ENCODE peak calls at places on chromosomes 7 and 10, in nine cellular contexts. E is lower lobe of right lung; C is SW 1271; J is stimulated activated CD4-positive, alpha-beta T cell treated with anti-CD3 and anti-CD28 coated beads, Interleukin-2, amount 100 ng/mL, for 4 hours; P is activated CD4-positive, alpha-beta T cell treated with anti-CD3 and anti-CD28 coated beads for 36 hours; B is stimulated activated naive CD8-positive, alpha-beta T cell treated with anti-CD3 and anti-CD28 coated beads, Interleukin-15, Interleukin-2, amounts not matched to agents 100 U/mL and 50 U/mL, for 24 hours; S is activated CD4-positive, CD25-positive, alpha-beta regulatory T cell; M is retina; Z is iris pigment epithelial cell. Y is an unnamed sample.

GRCh38 chr10:103668351-103669242 is 175.1 kb downstream of the NEURL1 start:
- DNase-seq in S (no peak), M (peak; percentile 73), J (no peak), E (peak; percentile 74), C (no peak), B (no peak), P (peak; percentile 29), Z (peak; percentile 55), Y (no peak)

GRCh38 chr7:78563186-78563585 is 764.6 kb downstream of the PHTF2 start:
- DNase-seq in M (no peak), P (no peak), J (no peak), S (no peak), B (no peak), C (no peak), E (no peak), Z (no peak), Y (peak; percentile 60)

GRCh38 chr10:11414314-11415038 is 197.0 kb downstream of the USP6NL start:
- DNase-seq in C (no peak), E (no peak), B (no peak), P (no peak), Z (no peak), J (no peak), M (no peak), S (no peak), Y (peak; percentile 22)

GRCh38 chr7:100888988-100889760 is at the start of gene UFSP1:
- DNase-seq in B (peak; percentile 23), Z (peak; percentile 11), P (peak; percentile 37), E (no peak), M (peak; percentile 93), J (no peak), C (no peak), S (no peak), Y (no peak)

GRCh38 chr7:27243340-27244163 is 950 bp downstream of the EVX1 start:
- DNase-seq in B (no peak), Z (no peak), E (no peak), M (peak; percentile 55), C (no peak), S (no peak), J (no peak), P (no peak), Y (peak; percentile 81)

GRCh38 chr10:99341860-99342517 is 12.8 kb downstream of the CNNM1 start:
- DNase-seq in Z (no peak), B (no peak), M (no peak), C (no peak), E (no peak), P (no peak), S (no peak), J (no peak), Y (no peak)

GRCh38 chr7:84123903-84124573 is 70.6 kb downstream of the SEMA3A start:
- DNase-seq in S (no peak), J (no peak), B (no peak), E (no peak), P (no peak), M (no peak), Z (peak; percentile 68), C (peak; percentile 29), Y (no peak)

GRCh38 chr10:89079991-89080390 is 89.4 kb downstream of the FAS start:
- DNase-seq in M (no peak), S (no peak), P (no peak), E (no peak), B (no peak), C (no peak), J (no peak), Z (no peak), Y (no peak)

GRCh38 chr7:28684729-28685211 is 272.5 kb downstream of the CREB5 start:
- DNase-seq in C (no peak), J (no peak), B (peak; percentile 5), P (no peak), S (no peak), Z (no peak), E (no peak), M (no peak), Y (no peak)

GRCh38 chr10:20909801-20910200 is 12.7 kb upstream of the NEBL start:
- DNase-seq in J (no peak), S (no peak), C (no peak), B (no peak), E (no peak), P (no peak), Z (no peak), M (no peak), Y (no peak)

GRCh38 chr7:159034988-159035387 is 109.7 kb downstream of the VIPR2 start:
- DNase-seq in S (no peak), P (no peak), C (no peak), M (no peak), B (no peak), J (no peak), E (no peak), Z (no peak), Y (no peak)

GRCh38 chr7:54988516-54988915 is 30.3 kb upstream of the EGFR start:
- DNase-seq in M (no peak), S (no peak), B (no peak), C (no peak), J (no peak), P (no peak), Z (no peak), E (no peak), Y (no peak)

GRCh38 chr7:423312-424260 is 96.1 kb downstream of the PDGFA start:
- DNase-seq in M (no peak), J (no peak), Z (no peak), B (no peak), S (no peak), E (peak; percentile 14), P (no peak), C (no peak), Y (no peak)

GRCh38 chr10:77641788-77642397 is 4.3 kb upstream of the KCNMA1 start:
- DNase-seq in S (peak; percentile 7), B (peak; percentile 62), C (peak; percentile 72), P (peak; percentile 69), M (peak; percentile 71), J (peak; percentile 23), Z (peak; percentile 73), E (no peak), Y (peak; percentile 78)

GRCh38 chr7:117675519-117676137 is 195.8 kb downstream of the CFTR start:
- DNase-seq in J (no peak), E (no peak), P (no peak), Z (no peak), M (peak; percentile 4), C (no peak), S (no peak), B (no peak), Y (no peak)

GRCh38 chr10:30619966-30620365 is 9.6 kb downstream of the LYZL2 start:
- DNase-seq in Z (no peak), M (no peak), S (no peak), B (no peak), C (no peak), P (no peak), J (no peak), E (no peak), Y (no peak)

GRCh38 chr7:104791065-104791464 is 222.9 kb upstream of the KMT2E start:
- DNase-seq in P (no peak), M (peak; percentile 41), S (no peak), Z (no peak), C (no peak), J (no peak), B (no peak), E (no peak), Y (no peak)

GRCh38 chr7:26029911-26030310 is 122.1 kb upstream of the NFE2L3 start:
- DNase-seq in S (no peak), E (no peak), M (no peak), J (no peak), P (no peak), Z (no peak), B (no peak), C (no peak), Y (no peak)

GRCh38 chr10:104350146-104350635 is 3.4 kb upstream of the CFAP58 start:
- DNase-seq in E (no peak), Z (peak; percentile 81), J (no peak), P (peak; percentile 46), M (peak; percentile 68), B (no peak), C (peak; percentile 54), S (no peak), Y (peak; percentile 50)

GRCh38 chr7:102063736-102064135 is 222.9 kb upstream of the SH2B2 start:
- DNase-seq in P (no peak), B (no peak), J (no peak), Z (peak; percentile 54), M (no peak), C (peak; percentile 15), S (no peak), E (peak; percentile 56), Y (peak; percentile 95)

GRCh38 chr10:44390585-44391072 is 5.7 kb upstream of the CXCL12 start:
- DNase-seq in C (no peak), P (no peak), J (no peak), E (no peak), Z (no peak), M (peak; percentile 32), S (no peak), B (no peak), Y (peak; percentile 28)

GRCh38 chr7:114502454-114503254 is 88.0 kb downstream of the FOXP2 start:
- DNase-seq in P (no peak), B (no peak), J (no peak), C (no peak), M (peak; percentile 3), Z (peak; percentile 47), S (no peak), E (no peak), Y (no peak)

GRCh38 chr7:499853-500485 is 19.7 kb downstream of the PDGFA start:
- DNase-seq in J (no peak), E (peak; percentile 46), C (no peak), B (no peak), P (no peak), Z (no peak), M (no peak), S (no peak), Y (no peak)

GRCh38 chr7:139675127-139676110 is 102.4 kb downstream of the HIPK2 start:
- DNase-seq in C (no peak), B (no peak), E (no peak), M (no peak), Z (no peak), J (no peak), S (no peak), P (no peak), Y (no peak)

GRCh38 chr7:116782177-116782711 is 80.1 kb upstream of the CAPZA2 start:
- DNase-seq in M (peak; percentile 45), J (no peak), P (no peak), Z (peak; percentile 82), C (no peak), S (no peak), B (no peak), E (no peak), Y (peak; percentile 64)

GRCh38 chr7:102152672-102153585 is 133.7 kb upstream of the SH2B2 start:
- DNase-seq in C (peak; percentile 14), P (no peak), Z (peak; percentile 62), E (no peak), M (peak; percentile 24), J (no peak), B (no peak), S (no peak), Y (peak; percentile 87)

GRCh38 chr7:106462365-106462859 is 177.6 kb upstream of the NAMPT start:
- DNase-seq in S (no peak), C (peak; percentile 38), M (peak; percentile 33), E (no peak), Z (peak; percentile 45), B (no peak), P (no peak), J (no peak), Y (no peak)

GRCh38 chr10:55820478-55820877 is 540.6 kb downstream of the ZWINT start:
- DNase-seq in Z (no peak), E (no peak), J (no peak), P (no peak), B (no peak), C (no peak), M (no peak), S (no peak), Y (no peak)

GRCh38 chr10:61779950-61780659 is 117.4 kb downstream of the CABCOCO1 start:
- DNase-seq in E (peak; percentile 51), M (no peak), B (peak; percentile 36), P (peak; percentile 62), Z (peak; percentile 94), S (no peak), J (no peak), C (no peak), Y (no peak)

GRCh38 chr10:122373713-122374112 is 795 bp upstream of the PLEKHA1 start:
- DNase-seq in J (no peak), M (no peak), B (no peak), C (no peak), Z (peak; percentile 56), E (no peak), P (no peak), S (no peak), Y (no peak)

GRCh38 chr10:93977442-93977841 is 16.3 kb upstream of the PLCE1 start:
- DNase-seq in P (no peak), S (no peak), M (no peak), J (no peak), Z (no peak), E (no peak), B (no peak), C (no peak), Y (no peak)